ENCODE peak calls at places on chromosomes 12 and 14, in nine cellular contexts. R is mesothelial cell of epicardium, F is GM13976, Q is CD14-positive monocyte, W is astrocyte of the cerebellum, B is gastrocnemius medialis, U is AG04450, I is tibial artery, L is AG09309. C is an unnamed sample.

GRCh38 chr12:39912211-39912980 is 193.5 kb downstream of the SLC2A13 start:
- DNase-seq in R (no peak), F (no peak), Q (no peak), W (no peak), B (no peak), U (no peak), I (no peak), L (no peak), C (no peak)

GRCh38 chr12:31874961-31875608 is 84.1 kb upstream of the RESF1 start:
- DNase-seq in R (no peak), F (peak; percentile 75), Q (peak; percentile 69), W (no peak), B (peak; percentile 18), U (peak; percentile 8), I (no peak), L (peak; percentile 16), C (peak; percentile 72)

GRCh38 chr14:28468191-28469151 is 298.1 kb upstream of the FOXG1 start:
- DNase-seq in R (no peak), F (no peak), Q (no peak), W (no peak), B (no peak), U (no peak), I (no peak), L (no peak), C (no peak)

GRCh38 chr12:74598819-74599218 is 61.2 kb downstream of the ATXN7L3B start:
- DNase-seq in R (no peak), F (no peak), Q (no peak), W (no peak), B (no peak), U (no peak), I (no peak), L (no peak), C (no peak)

GRCh38 chr14:101705733-101706508 is 55.6 kb upstream of the PPP2R5C start:
- DNase-seq in R (no peak), F (no peak), Q (peak; percentile 63), W (no peak), B (peak; percentile 42), U (no peak), I (peak; percentile 76), L (no peak), C (no peak)

GRCh38 chr12:47750229-47750798 is 8.4 kb downstream of the RAPGEF3 start:
- DNase-seq in R (no peak), F (no peak), Q (peak; percentile 64), W (no peak), B (no peak), U (no peak), I (no peak), L (no peak), C (no peak)

GRCh38 chr14:34851395-34851794 is 23.8 kb downstream of the BAZ1A start:
- DNase-seq in R (no peak), F (no peak), Q (no peak), W (no peak), B (no peak), U (no peak), I (no peak), L (no peak), C (no peak)

GRCh38 chr12:114403690-114404450 is 2.1 kb downstream of the TBX5 start:
- DNase-seq in R (no peak), F (peak; percentile 9), Q (no peak), W (no peak), B (no peak), U (no peak), I (no peak), L (no peak), C (no peak)

GRCh38 chr14:106511411-106512198 is 985.2 kb downstream of the TMEM121 start:
- DNase-seq in R (no peak), F (no peak), Q (no peak), W (no peak), B (no peak), U (no peak), I (no peak), L (no peak), C (no peak)

GRCh38 chr12:24979286-24979685 is 30.4 kb upstream of the BCAT1 start:
- DNase-seq in R (no peak), F (no peak), Q (no peak), W (no peak), B (peak; percentile 16), U (no peak), I (no peak), L (no peak), C (no peak)

GRCh38 chr14:103679351-103679750 is 35.9 kb downstream of the XRCC3 start:
- DNase-seq in R (no peak), F (peak; percentile 82), Q (peak; percentile 71), W (no peak), B (no peak), U (no peak), I (no peak), L (no peak), C (peak; percentile 79)

GRCh38 chr12:19074700-19075099 is 54.8 kb upstream of the PLEKHA5 start:
- DNase-seq in R (no peak), F (no peak), Q (no peak), W (no peak), B (no peak), U (peak; percentile 27), I (no peak), L (no peak), C (no peak)

GRCh38 chr14:28763914-28764848 is 2.4 kb upstream of the FOXG1 start:
- DNase-seq in R (no peak), F (no peak), Q (no peak), W (peak; percentile 52), B (no peak), U (no peak), I (no peak), L (no peak), C (no peak)

GRCh38 chr12:56143225-56143624 is 9.2 kb upstream of the MYL6B start:
- DNase-seq in R (no peak), F (no peak), Q (no peak), W (no peak), B (no peak), U (no peak), I (no peak), L (no peak), C (no peak)

GRCh38 chr14:47044841-47045240 is 393.3 kb upstream of the RPL10L start:
- DNase-seq in R (no peak), F (no peak), Q (no peak), W (no peak), B (no peak), U (no peak), I (no peak), L (no peak), C (no peak)

GRCh38 chr14:58078068-58078467 is 73.9 kb downstream of the ARMH4 start:
- DNase-seq in R (no peak), F (no peak), Q (no peak), W (peak; percentile 62), B (no peak), U (peak; percentile 55), I (no peak), L (no peak), C (no peak)

GRCh38 chr12:91419809-91420208 is 237.2 kb upstream of the DCN start:
- DNase-seq in R (no peak), F (no peak), Q (no peak), W (peak; percentile 22), B (no peak), U (no peak), I (no peak), L (no peak), C (no peak)

GRCh38 chr12:46891306-46891705 is 65.5 kb upstream of the SLC38A4 start:
- DNase-seq in R (no peak), F (no peak), Q (no peak), W (no peak), B (peak; percentile 53), U (no peak), I (no peak), L (no peak), C (no peak)

GRCh38 chr12:130496516-130497120 is 158.9 kb downstream of the PIWIL1 start:
- DNase-seq in R (no peak), F (no peak), Q (peak; percentile 30), W (no peak), B (no peak), U (no peak), I (no peak), L (no peak), C (no peak)
- TF ChIP-seq CTCF in R (no peak), F (no peak), Q (no peak), W (no peak), B (no peak), U (no peak), I (no peak), L (no peak), C (no peak)

GRCh38 chr12:107223816-107224215 is 130.5 kb upstream of the CRY1 start:
- DNase-seq in R (no peak), F (no peak), Q (no peak), W (no peak), B (no peak), U (no peak), I (no peak), L (peak; percentile 14), C (no peak)
- TF ChIP-seq CTCF in R (no peak), F (no peak), Q (no peak), W (peak; percentile 18), B (no peak), U (peak; percentile 19), I (no peak), L (no peak), C (no peak)

DNA sequence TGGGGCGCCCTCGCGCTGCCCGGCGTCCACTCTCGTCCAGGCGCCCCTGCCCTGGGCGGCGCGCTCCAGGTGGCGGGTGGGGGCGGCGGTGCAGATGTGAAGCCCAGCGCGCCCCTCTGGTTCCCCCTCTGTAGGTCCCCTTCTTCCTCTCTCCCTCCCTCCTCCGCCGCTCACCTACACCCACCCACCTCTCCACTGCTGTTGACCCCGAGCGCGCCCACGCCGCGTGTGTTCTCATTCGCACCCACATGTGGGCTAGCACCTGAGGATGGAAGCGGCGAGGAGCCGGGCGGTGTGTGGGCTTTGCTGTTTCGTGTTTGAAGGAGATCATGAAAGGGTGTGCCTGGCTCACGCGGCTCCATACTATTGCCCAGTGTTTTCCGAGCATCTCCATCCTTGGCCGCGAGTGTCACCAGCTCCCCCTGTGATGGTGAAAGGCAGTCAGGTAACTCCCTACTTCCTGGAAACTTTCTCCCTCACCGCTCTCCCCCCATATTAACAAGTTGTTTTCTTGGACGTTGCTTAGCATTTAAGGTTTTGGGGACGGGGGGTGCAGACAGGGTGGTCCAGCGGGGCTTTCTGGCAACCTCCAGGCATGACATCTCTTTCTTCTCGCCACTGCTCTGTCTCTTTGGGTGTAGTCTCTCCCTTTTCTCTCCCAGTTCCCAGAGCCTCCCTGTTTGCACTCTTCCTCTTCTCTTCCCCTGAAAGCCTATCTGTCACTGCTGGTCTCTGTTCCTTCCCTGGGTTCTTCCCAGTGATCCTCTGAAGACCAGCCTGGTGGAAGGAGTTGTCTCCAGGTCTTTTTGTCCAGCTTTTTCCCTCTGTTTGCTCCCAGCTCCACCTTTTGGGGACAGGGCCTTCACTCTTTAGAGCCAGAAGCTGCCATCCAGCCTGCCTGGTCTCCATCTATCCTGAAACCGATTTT is 1.6 kb downstream of the CACNA1C start:
- DNase-seq in R (peak; percentile 49), F (no peak), Q (no peak), W (no peak), B (no peak), U (no peak), I (peak; percentile 67), L (no peak), C (no peak)
- TF ChIP-seq CTCF in R (no peak), F (no peak), Q (no peak), W (no peak), B (no peak), U (no peak), I (no peak), L (no peak), C (no peak)

DNA sequence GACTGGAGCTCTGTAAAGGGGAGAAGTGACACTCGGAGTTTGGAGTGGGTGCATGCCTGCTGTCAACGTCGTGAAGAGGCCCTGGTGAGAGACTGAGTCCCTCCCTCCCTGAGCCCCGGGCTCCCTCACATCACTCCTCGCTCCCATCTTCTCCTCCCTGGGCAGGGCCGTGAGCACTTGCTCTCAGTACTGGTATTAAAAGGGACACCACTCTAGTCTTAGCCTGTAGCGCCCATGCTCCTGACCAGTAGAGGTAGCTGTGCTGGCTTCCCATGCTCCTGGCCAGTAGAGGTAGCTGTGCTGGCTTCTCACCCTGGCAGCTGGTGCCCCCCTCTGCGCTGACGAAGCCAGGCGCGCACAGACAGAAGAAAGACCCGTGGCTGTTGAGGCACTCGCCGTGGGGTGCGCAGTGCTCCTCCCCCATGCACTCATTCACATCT is 14.7 kb downstream of the ISCA2 start:
- DNase-seq in R (no peak), F (no peak), Q (peak; percentile 39), W (no peak), B (no peak), U (no peak), I (no peak), L (no peak), C (no peak)
- TF ChIP-seq CTCF in R (no peak), F (peak; percentile 15), Q (no peak), W (peak; percentile 80), B (no peak), U (peak; percentile 49), I (no peak), L (peak; percentile 37), C (peak; percentile 4)

C was measured in GM10248.